ENCODE peak calls at places on chromosomes 2 and 18, in four cellular contexts. F is fibroblast of lung, M is A549, V is body of pancreas. G is an unnamed sample.

GRCh38 chr2:167127135-167127534 is 238.9 kb downstream of the XIRP2 start:
- DNase-seq in F (peak), V (no peak), M (no peak), G (no peak)

GRCh38 chr18:12366379-12366778 is 10.6 kb downstream of the AFG3L2 start:
- DNase-seq in M (no peak), V (no peak), F (no peak), G (no peak)

GRCh38 chr2:113888641-113889470 is 1.0 kb upstream of the ACTR3 start:
- DNase-seq in F (no peak), V (no peak), M (no peak), G (peak)

GRCh38 chr18:8705280-8705940 is at the start of gene MTCL1:
- DNase-seq in V (no peak), F (peak), M (peak), G (peak)

GRCh38 chr2:12061785-12062184 is 315.4 kb downstream of the LPIN1 start:
- DNase-seq in F (no peak), M (no peak), V (no peak), G (no peak)

GRCh38 chr2:3839489-3839888 is 136.1 kb downstream of the DCDC2C start:
- DNase-seq in F (no peak), V (no peak), M (no peak), G (no peak)

GRCh38 chr2:211836409-211836808 is 702.2 kb downstream of the ERBB4 start:
- DNase-seq in F (no peak), V (no peak), M (no peak), G (no peak)

GRCh38 chr18:24975499-24975898 is 376.5 kb downstream of the ZNF521 start:
- DNase-seq in F (no peak), M (no peak), V (no peak), G (no peak)

GRCh38 chr2:120736955-120737801 is 1.5 kb downstream of the GLI2 start:
- DNase-seq in V (no peak), F (peak), M (peak), G (peak)

GRCh38 chr2:47237375-47238357 is 82.6 kb upstream of the STPG4 start:
- DNase-seq in V (no peak), F (peak), M (no peak), G (no peak)

GRCh38 chr18:31400191-31400590 is 23.6 kb downstream of the DSG4 start:
- DNase-seq in F (no peak), V (no peak), M (no peak), G (no peak)

GRCh38 chr2:195407782-195408181 is 249.2 kb upstream of the SLC39A10 start:
- DNase-seq in F (peak), M (peak), V (no peak), G (no peak)

GRCh38 chr2:237874585-237875161 is 15.2 kb downstream of the RAMP1 start:
- DNase-seq in M (peak), V (no peak), F (peak), G (no peak)

GRCh38 chr2:197209742-197210408 is 100.7 kb downstream of the ANKRD44 start:
- DNase-seq in V (no peak), M (no peak), F (peak), G (peak)

GRCh38 chr2:234204480-234204879 is 154.0 kb downstream of the SPP2 start:
- DNase-seq in M (peak), F (peak), V (no peak), G (no peak)

GRCh38 chr2:48589170-48589767 is 28.4 kb upstream of the GTF2A1L start:
- DNase-seq in M (peak), F (peak), V (peak), G (peak)

GRCh38 chr18:37539236-37539635 is 26.4 kb downstream of the CELF4 start:
- DNase-seq in V (no peak), F (no peak), M (no peak), G (no peak)

GRCh38 chr2:79792097-79792496 is 279.2 kb downstream of the CTNNA2 start:
- DNase-seq in F (no peak), V (peak), M (no peak), G (no peak)

GRCh38 chr2:18356676-18357075 is 203.8 kb downstream of the RDH14 start:
- DNase-seq in M (no peak), V (no peak), F (peak), G (no peak)

GRCh38 chr2:226712941-226713340 is 86.7 kb downstream of the IRS1 start:
- DNase-seq in V (no peak), F (no peak), M (no peak), G (no peak)

GRCh38 chr2:161178756-161179155 is 18.5 kb downstream of the TANK start:
- DNase-seq in F (peak), V (no peak), M (no peak), G (no peak)

GRCh38 chr2:7377861-7378569 is 460.8 kb downstream of the RNF144A start:
- DNase-seq in M (peak), F (no peak), V (peak), G (peak)

GRCh38 chr18:44679056-44679911 is 1.4 kb upstream of the SETBP1 start:
- DNase-seq in V (peak), M (peak), F (peak), G (peak)
- TF ChIP-seq CTCF in V (peak), M (peak), F (peak), G (peak)

GRCh38 chr2:239106314-239106908 is 258.5 kb downstream of the TWIST2 start:
- DNase-seq in M (peak), V (no peak), F (peak), G (peak)
- TF ChIP-seq CTCF in M (peak), V (no peak), F (peak), G (peak)

GRCh38 chr2:230505162-230505561 is 89.2 kb downstream of the SP100 start:
- DNase-seq in F (no peak), M (no peak), V (no peak), G (no peak)

GRCh38 chr2:230496891-230497290 is 80.9 kb downstream of the SP100 start:
- DNase-seq in M (no peak), V (no peak), F (no peak), G (no peak)

GRCh38 chr2:230498506-230499107 is 82.6 kb downstream of the SP100 start:
- DNase-seq in V (no peak), M (no peak), F (peak), G (no peak)

GRCh38 chr2:230503798-230504197 is 87.8 kb downstream of the SP100 start:
- DNase-seq in V (no peak), M (no peak), F (no peak), G (no peak)

GRCh38 chr2:230502593-230502992 is 86.6 kb downstream of the SP100 start:
- DNase-seq in V (no peak), F (no peak), M (no peak), G (no peak)
- TF ChIP-seq CTCF in V (no peak), F (no peak), M (no peak), G (no peak)

GRCh38 chr2:202418511-202418910 is 42.4 kb downstream of the BMPR2 start:
- DNase-seq in V (no peak), F (no peak), M (no peak), G (no peak)
- TF ChIP-seq CTCF in V (no peak), F (no peak), M (no peak), G (no peak)

DNA sequence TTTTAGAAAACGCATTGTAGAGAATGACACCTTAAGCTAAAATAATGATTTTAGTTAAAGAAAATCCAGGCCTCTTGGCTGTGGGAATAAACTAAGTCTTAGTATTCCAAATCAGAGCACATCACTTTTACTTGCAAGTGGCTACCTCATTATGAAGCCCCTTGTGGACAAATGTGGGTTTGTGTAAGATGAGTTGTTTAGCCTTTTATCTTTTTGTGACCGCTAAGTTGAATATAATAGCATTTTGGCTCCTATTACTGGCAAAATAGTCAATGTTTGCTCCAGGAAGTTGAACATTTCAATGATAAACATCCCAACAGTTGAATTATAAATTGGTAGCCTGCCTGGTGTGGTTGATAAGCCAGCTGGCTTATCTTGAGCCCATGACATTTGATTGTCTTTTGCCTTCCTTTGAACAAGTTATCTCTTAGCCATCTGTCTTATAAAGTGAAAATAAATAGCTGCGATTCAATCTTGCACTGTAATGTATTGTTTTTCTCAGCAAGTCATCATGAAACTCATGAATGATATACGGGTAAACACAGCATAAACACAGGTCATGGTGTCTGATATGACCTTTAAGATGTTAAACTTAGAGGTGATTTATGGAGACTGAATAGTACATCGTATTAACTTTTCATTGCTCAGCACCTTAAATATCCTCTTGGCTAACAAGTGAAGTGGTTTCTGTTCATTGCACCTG is 338.4 kb downstream of the SOCS6 start:
- DNase-seq in V (no peak), M (no peak), F (no peak), G (no peak)
- TF ChIP-seq CTCF in V (no peak), M (no peak), F (no peak), G (no peak)

GRCh38 chr2:136075466-136075865 is 42.5 kb downstream of the CXCR4 start:
- DNase-seq in F (no peak), M (no peak), V (no peak), G (no peak)
- TF ChIP-seq CTCF in F (no peak), M (no peak), V (no peak), G (no peak)

GRCh38 chr2:169360984-169361705 is 1.2 kb downstream of the LRP2 start:
- DNase-seq in V (no peak), M (no peak), F (no peak), G (no peak)
- TF ChIP-seq CTCF in V (no peak), M (no peak), F (no peak), G (no peak)

DNA sequence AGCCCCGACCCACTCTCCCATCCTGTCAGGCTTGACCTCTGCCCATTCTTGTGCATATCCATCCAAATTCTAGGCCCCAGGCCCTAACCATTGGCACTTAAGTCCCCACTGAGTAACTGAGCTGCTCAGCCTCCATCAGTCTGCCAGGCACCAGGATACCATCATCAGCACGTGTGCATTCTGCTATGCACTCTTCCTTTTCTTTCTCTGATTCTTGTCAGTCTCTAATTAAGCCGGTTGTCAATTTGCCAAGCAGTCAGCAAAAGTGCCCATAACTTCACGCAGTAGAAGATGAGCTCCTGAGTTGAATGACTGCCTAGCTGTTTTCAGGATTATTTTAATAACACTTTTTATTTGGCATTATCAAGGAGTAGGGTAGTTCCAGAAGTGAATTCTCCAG is 107.2 kb downstream of the FEZ2 start:
- DNase-seq in V (no peak), F (no peak), M (no peak), G (no peak)
- TF ChIP-seq CTCF in V (no peak), F (no peak), M (no peak), G (no peak)

GRCh38 chr18:43601432-43601831 is 324.1 kb upstream of the SYT4 start:
- DNase-seq in F (no peak), M (no peak), V (no peak), G (no peak)

GRCh38 chr18:43590182-43590903 is 313.1 kb upstream of the SYT4 start:
- DNase-seq in F (no peak), M (no peak), V (no peak), G (peak)

GRCh38 chr18:43592268-43592667 is 315.0 kb upstream of the SYT4 start:
- DNase-seq in V (no peak), M (no peak), F (no peak), G (no peak)

DNA sequence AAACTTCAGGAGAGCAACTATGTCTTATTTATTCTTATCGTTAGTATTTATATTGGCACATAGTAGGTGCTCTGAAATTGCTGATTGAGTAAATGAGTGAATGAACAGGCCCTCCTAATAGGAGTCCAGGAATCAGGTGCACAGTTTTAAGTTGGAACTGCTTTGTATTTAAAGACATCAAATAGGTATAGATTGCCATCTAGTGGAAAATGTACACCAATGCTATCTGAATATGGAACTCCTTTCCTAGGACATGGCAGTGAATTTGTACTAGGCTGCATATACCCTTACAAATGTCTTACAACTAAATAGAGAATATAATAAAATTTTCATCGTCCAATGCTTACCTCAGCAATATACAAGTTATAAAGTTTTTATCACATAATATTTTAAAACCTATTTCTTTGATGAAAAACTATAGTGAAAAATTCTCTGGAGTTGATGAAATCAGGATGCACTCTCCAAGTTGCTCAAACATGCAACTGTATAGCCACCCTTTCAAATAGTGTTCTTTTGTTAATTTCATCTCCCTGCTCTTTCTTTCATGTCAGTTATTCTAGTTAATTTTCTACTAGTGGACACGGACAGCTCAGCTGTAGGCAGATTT is 318.9 kb upstream of the SYT4 start:
- DNase-seq in F (peak), V (no peak), M (peak), G (no peak)
- TF ChIP-seq CTCF in F (peak), V (peak), M (peak), G (no peak)

DNA sequence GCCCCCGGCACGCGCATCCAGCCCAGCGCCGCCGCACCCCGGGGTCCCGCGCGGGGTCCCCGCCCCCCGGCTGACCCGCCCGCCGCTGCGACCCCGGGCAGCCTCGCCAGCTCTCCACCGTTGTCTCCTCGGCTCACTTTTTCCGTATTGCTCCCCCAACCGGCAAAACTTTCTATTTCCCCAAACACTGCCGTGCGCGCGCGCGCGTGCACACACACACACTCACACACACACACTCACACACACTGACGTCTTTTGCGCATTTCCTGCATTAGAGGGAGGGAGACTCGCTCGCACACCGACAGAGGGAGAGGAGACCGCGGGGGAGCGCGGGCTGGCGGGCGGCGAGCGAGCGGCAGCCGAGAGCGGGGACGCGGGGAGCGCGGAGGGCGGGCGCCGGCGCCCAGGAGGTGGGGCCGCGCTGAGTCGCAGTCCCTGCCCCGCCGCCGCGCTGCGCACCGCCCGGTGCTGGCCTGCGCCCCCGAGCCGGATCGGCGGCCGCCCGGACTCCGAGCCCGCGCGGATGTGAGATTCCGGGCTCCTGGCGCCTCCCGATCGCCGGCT is 542 bp upstream of the PRKCE start:
- DNase-seq in F (peak), M (peak), V (peak), G (peak)
- TF ChIP-seq CTCF in F (peak), M (peak), V (peak), G (peak)

G was measured in Calu3.